ENCODE peak calls at places on chromosome 19, in five cellular contexts. L is NCI-H2081, D is amniotic epithelial cell, C is IMR-90, Y is thoracic aorta. E is an unnamed sample.

GRCh38 chr19:18562086-18562485 is 4.4 kb downstream of the KXD1 start:
- DNase-seq in L (no peak), D (no peak), C (no peak), Y (peak), E (peak)

GRCh38 chr19:944663-945241 is 18.9 kb downstream of the ARID3A start:
- DNase-seq in L (peak), D (no peak), C (no peak), Y (no peak), E (no peak)

GRCh38 chr19:8638078-8638619 is 7.7 kb downstream of the NFILZ start:
- DNase-seq in L (no peak), D (peak), C (peak), Y (no peak), E (peak)

GRCh38 chr19:12247644-12248222 is 47.0 kb downstream of the ZNF44 start:
- DNase-seq in L (no peak), D (no peak), C (no peak), Y (no peak), E (no peak)

GRCh38 chr19:17406039-17406886 is 833 bp upstream of the BST2 start:
- DNase-seq in L (no peak), D (peak), C (no peak), Y (no peak), E (peak)

GRCh38 chr19:6087074-6087506 is 23.2 kb downstream of the RFX2 start:
- DNase-seq in L (peak), D (no peak), C (no peak), Y (no peak), E (no peak)

GRCh38 chr19:49876422-49877019 is 634 bp downstream of the AKT1S1 start:
- DNase-seq in L (peak), D (peak), C (peak), Y (peak), E (peak)

GRCh38 chr19:19342086-19343015 is 21.7 kb downstream of the MAU2 start:
- DNase-seq in L (peak), D (peak), C (peak), Y (no peak), E (peak)

GRCh38 chr19:56162258-56162657 is 13.6 kb upstream of the GALP start:
- DNase-seq in L (no peak), D (peak), C (peak), Y (no peak), E (peak)